ENCODE peak calls at places on chromosomes 5 and 9, in eight cellular contexts. One of them, this sample, is unnamed.

GRCh38 chr9:131817627-131818026 is 77.8 kb upstream of the RAPGEF1 start:
- DNase-seq in astrocyte of the cerebellum: no peak
- DNase-seq in foreskin fibroblast: no peak
- DNase-seq in kidney: no peak
- DNase-seq in spleen: no peak
- DNase-seq in Jurkat, Clone E6-1: no peak
- DNase-seq in lower leg skin: no peak
- DNase-seq in IMR-90: no peak
- DNase-seq in this sample: no peak

GRCh38 chr5:44665101-44665701 is 143.5 kb upstream of the MRPS30 start:
- DNase-seq in foreskin fibroblast: peak
- DNase-seq in IMR-90: no peak
- DNase-seq in Jurkat, Clone E6-1: no peak
- DNase-seq in spleen: peak
- DNase-seq in kidney: no peak
- DNase-seq in lower leg skin: no peak
- DNase-seq in astrocyte of the cerebellum: no peak
- DNase-seq in this sample: no peak

GRCh38 chr5:52269853-52270252 is 517.9 kb upstream of the ITGA1 start:
- DNase-seq in spleen: no peak
- DNase-seq in kidney: no peak
- DNase-seq in lower leg skin: no peak
- DNase-seq in IMR-90: no peak
- DNase-seq in astrocyte of the cerebellum: no peak
- DNase-seq in foreskin fibroblast: no peak
- DNase-seq in Jurkat, Clone E6-1: no peak
- DNase-seq in this sample: no peak

GRCh38 chr5:103369125-103370120 is 110.9 kb downstream of the MACIR start:
- DNase-seq in lower leg skin: no peak
- DNase-seq in astrocyte of the cerebellum: no peak
- DNase-seq in Jurkat, Clone E6-1: no peak
- DNase-seq in IMR-90: no peak
- DNase-seq in spleen: no peak
- DNase-seq in foreskin fibroblast: no peak
- DNase-seq in kidney: no peak
- DNase-seq in this sample: no peak

GRCh38 chr5:107484261-107484660 is 186.5 kb downstream of the EFNA5 start:
- DNase-seq in kidney: no peak
- DNase-seq in spleen: no peak
- DNase-seq in astrocyte of the cerebellum: no peak
- DNase-seq in lower leg skin: no peak
- DNase-seq in IMR-90: no peak
- DNase-seq in foreskin fibroblast: peak
- DNase-seq in Jurkat, Clone E6-1: no peak
- DNase-seq in this sample: no peak

GRCh38 chr9:137534256-137535119 is 15.7 kb downstream of the PNPLA7 start:
- DNase-seq in astrocyte of the cerebellum: peak
- DNase-seq in kidney: no peak
- DNase-seq in Jurkat, Clone E6-1: peak
- DNase-seq in foreskin fibroblast: peak
- DNase-seq in IMR-90: peak
- DNase-seq in spleen: no peak
- DNase-seq in lower leg skin: no peak
- DNase-seq in this sample: no peak

GRCh38 chr5:31680528-31680927 is 41.6 kb downstream of the PDZD2 start:
- DNase-seq in IMR-90: no peak
- DNase-seq in spleen: no peak
- DNase-seq in lower leg skin: no peak
- DNase-seq in Jurkat, Clone E6-1: no peak
- DNase-seq in astrocyte of the cerebellum: no peak
- DNase-seq in foreskin fibroblast: no peak
- DNase-seq in kidney: no peak
- DNase-seq in this sample: no peak

GRCh38 chr9:6552033-6552737 is 93.3 kb downstream of the GLDC start:
- DNase-seq in kidney: no peak
- DNase-seq in spleen: no peak
- DNase-seq in IMR-90: peak
- DNase-seq in astrocyte of the cerebellum: peak
- DNase-seq in Jurkat, Clone E6-1: no peak
- DNase-seq in lower leg skin: no peak
- DNase-seq in foreskin fibroblast: peak
- DNase-seq in this sample: peak

GRCh38 chr9:127991017-127991756 is 10.4 kb upstream of the EEIG1 start:
- DNase-seq in spleen: no peak
- DNase-seq in Jurkat, Clone E6-1: no peak
- DNase-seq in IMR-90: no peak
- DNase-seq in astrocyte of the cerebellum: no peak
- DNase-seq in kidney: no peak
- DNase-seq in foreskin fibroblast: no peak
- DNase-seq in lower leg skin: no peak
- DNase-seq in this sample: no peak

GRCh38 chr5:1883120-1883924 is 597 bp upstream of the IRX4 start:
- DNase-seq in IMR-90: no peak
- DNase-seq in Jurkat, Clone E6-1: no peak
- DNase-seq in astrocyte of the cerebellum: no peak
- DNase-seq in lower leg skin: no peak
- DNase-seq in spleen: peak
- DNase-seq in kidney: peak
- DNase-seq in foreskin fibroblast: no peak
- DNase-seq in this sample: no peak
- H3K4me3 ChIP-seq in IMR-90: no peak
- H3K4me3 ChIP-seq in Jurkat, Clone E6-1: no peak
- H3K4me3 ChIP-seq in astrocyte of the cerebellum: no peak
- H3K4me3 ChIP-seq in lower leg skin: no peak
- H3K4me3 ChIP-seq in spleen: peak
- H3K4me3 ChIP-seq in kidney: no peak
- H3K4me3 ChIP-seq in foreskin fibroblast: no peak
- H3K4me3 ChIP-seq in this sample: peak

GRCh38 chr9:78654324-78654723 is 357.4 kb downstream of the PSAT1 start:
- DNase-seq in IMR-90: no peak
- DNase-seq in Jurkat, Clone E6-1: no peak
- DNase-seq in kidney: no peak
- DNase-seq in foreskin fibroblast: no peak
- DNase-seq in spleen: no peak
- DNase-seq in astrocyte of the cerebellum: no peak
- DNase-seq in lower leg skin: no peak
- DNase-seq in this sample: no peak
- H3K4me3 ChIP-seq in IMR-90: no peak
- H3K4me3 ChIP-seq in Jurkat, Clone E6-1: no peak
- H3K4me3 ChIP-seq in kidney: no peak
- H3K4me3 ChIP-seq in foreskin fibroblast: no peak
- H3K4me3 ChIP-seq in spleen: no peak
- H3K4me3 ChIP-seq in astrocyte of the cerebellum: no peak
- H3K4me3 ChIP-seq in lower leg skin: no peak
- H3K4me3 ChIP-seq in this sample: no peak

GRCh38 chr5:58912102-58912501 is 329.2 kb downstream of the RAB3C start:
- DNase-seq in kidney: no peak
- DNase-seq in foreskin fibroblast: no peak
- DNase-seq in lower leg skin: no peak
- DNase-seq in Jurkat, Clone E6-1: no peak
- DNase-seq in IMR-90: no peak
- DNase-seq in astrocyte of the cerebellum: no peak
- DNase-seq in spleen: no peak
- DNase-seq in this sample: no peak
- H3K4me3 ChIP-seq in kidney: no peak
- H3K4me3 ChIP-seq in foreskin fibroblast: no peak
- H3K4me3 ChIP-seq in lower leg skin: no peak
- H3K4me3 ChIP-seq in Jurkat, Clone E6-1: no peak
- H3K4me3 ChIP-seq in IMR-90: no peak
- H3K4me3 ChIP-seq in astrocyte of the cerebellum: no peak
- H3K4me3 ChIP-seq in spleen: no peak
- H3K4me3 ChIP-seq in this sample: no peak

GRCh38 chr5:148524721-148525120 is 129.6 kb downstream of the HTR4 start:
- DNase-seq in foreskin fibroblast: no peak
- DNase-seq in Jurkat, Clone E6-1: no peak
- DNase-seq in spleen: no peak
- DNase-seq in kidney: no peak
- DNase-seq in lower leg skin: no peak
- DNase-seq in astrocyte of the cerebellum: no peak
- DNase-seq in IMR-90: no peak
- DNase-seq in this sample: no peak

DNA sequence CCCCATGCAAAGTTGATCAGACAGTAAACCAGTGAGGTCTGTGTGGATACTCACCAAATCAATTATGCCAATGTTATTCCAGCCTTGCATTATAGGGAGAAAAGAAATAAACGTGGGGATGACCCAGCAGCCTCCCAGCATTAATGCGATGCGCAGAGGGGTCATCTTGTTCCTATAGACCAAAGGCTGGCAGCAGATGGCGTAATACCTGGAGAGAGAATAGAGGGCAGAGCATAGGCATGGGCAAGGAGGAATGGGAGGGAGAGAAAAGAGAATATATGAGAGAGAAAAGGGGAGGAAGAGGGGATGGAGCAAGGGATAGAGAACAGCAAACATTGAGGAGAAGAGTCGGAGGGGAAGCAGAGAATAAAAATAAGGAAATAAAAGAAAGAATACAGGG is 131.2 kb downstream of the HTR4 start:
- DNase-seq in lower leg skin: no peak
- DNase-seq in kidney: no peak
- DNase-seq in astrocyte of the cerebellum: no peak
- DNase-seq in IMR-90: no peak
- DNase-seq in spleen: no peak
- DNase-seq in foreskin fibroblast: no peak
- DNase-seq in Jurkat, Clone E6-1: no peak
- DNase-seq in this sample: no peak
- H3K4me3 ChIP-seq in lower leg skin: no peak
- H3K4me3 ChIP-seq in kidney: no peak
- H3K4me3 ChIP-seq in astrocyte of the cerebellum: no peak
- H3K4me3 ChIP-seq in IMR-90: no peak
- H3K4me3 ChIP-seq in spleen: no peak
- H3K4me3 ChIP-seq in foreskin fibroblast: no peak
- H3K4me3 ChIP-seq in Jurkat, Clone E6-1: no peak
- H3K4me3 ChIP-seq in this sample: no peak